ENCODE peak calls at places on chromosome 6, in four cellular contexts. One of them, this sample, is unnamed.

GRCh38 chr6:166950443-166950821 is 5.9 kb downstream of the RNASET2 start:
- DNase-seq in CD8-positive, alpha-beta memory T cell: no peak
- DNase-seq in breast epithelium: no peak
- DNase-seq in psoas muscle: no peak
- DNase-seq in this sample: no peak

GRCh38 chr6:37679539-37680476 is 17.9 kb downstream of the MDGA1 start:
- DNase-seq in CD8-positive, alpha-beta memory T cell: no peak
- DNase-seq in breast epithelium: no peak
- DNase-seq in psoas muscle: no peak
- DNase-seq in this sample: no peak

GRCh38 chr6:44456070-44456965 is 68.8 kb downstream of the CDC5L start:
- DNase-seq in CD8-positive, alpha-beta memory T cell: peak; percentile 20
- DNase-seq in breast epithelium: no peak
- DNase-seq in psoas muscle: peak; percentile 65
- DNase-seq in this sample: no peak

GRCh38 chr6:38501931-38502330 is 137.8 kb downstream of the BTBD9 start:
- DNase-seq in CD8-positive, alpha-beta memory T cell: no peak
- DNase-seq in breast epithelium: no peak
- DNase-seq in psoas muscle: no peak
- DNase-seq in this sample: peak; percentile 20

GRCh38 chr6:18034798-18035202 is 47.4 kb upstream of the KIF13A start:
- DNase-seq in CD8-positive, alpha-beta memory T cell: no peak
- DNase-seq in breast epithelium: no peak
- DNase-seq in psoas muscle: no peak
- DNase-seq in this sample: no peak

GRCh38 chr6:107060704-107061103 is 32.7 kb downstream of the MTRES1 start:
- DNase-seq in CD8-positive, alpha-beta memory T cell: no peak
- DNase-seq in breast epithelium: no peak
- DNase-seq in psoas muscle: no peak
- DNase-seq in this sample: no peak

GRCh38 chr6:72260489-72260888 is 361.4 kb upstream of the KCNQ5 start:
- DNase-seq in CD8-positive, alpha-beta memory T cell: no peak
- DNase-seq in breast epithelium: no peak
- DNase-seq in psoas muscle: no peak
- DNase-seq in this sample: no peak

GRCh38 chr6:31558631-31559500 is 11.5 kb downstream of the NFKBIL1 start:
- DNase-seq in CD8-positive, alpha-beta memory T cell: peak; percentile 62
- DNase-seq in breast epithelium: no peak
- DNase-seq in psoas muscle: no peak
- DNase-seq in this sample: no peak

GRCh38 chr6:106626485-106626884 is 2.8 kb downstream of the RTN4IP1 start:
- DNase-seq in CD8-positive, alpha-beta memory T cell: no peak
- DNase-seq in breast epithelium: no peak
- DNase-seq in psoas muscle: no peak
- DNase-seq in this sample: no peak

GRCh38 chr6:41707565-41708200 is 27.7 kb downstream of the TFEB start:
- DNase-seq in CD8-positive, alpha-beta memory T cell: no peak
- DNase-seq in breast epithelium: peak; percentile 46
- DNase-seq in psoas muscle: peak; percentile 66
- DNase-seq in this sample: peak; percentile 29

GRCh38 chr6:77089776-77090175 is 373.5 kb downstream of the HTR1B start:
- DNase-seq in CD8-positive, alpha-beta memory T cell: no peak
- DNase-seq in breast epithelium: no peak
- DNase-seq in psoas muscle: no peak
- DNase-seq in this sample: no peak

GRCh38 chr6:159565181-159565580 is 127.9 kb downstream of the SOD2 start:
- DNase-seq in CD8-positive, alpha-beta memory T cell: no peak
- DNase-seq in breast epithelium: no peak
- DNase-seq in psoas muscle: no peak
- DNase-seq in this sample: no peak

GRCh38 chr6:30500421-30501069 is 11.2 kb downstream of the HLA-E start:
- DNase-seq in CD8-positive, alpha-beta memory T cell: no peak
- DNase-seq in breast epithelium: no peak
- DNase-seq in psoas muscle: no peak
- DNase-seq in this sample: no peak

GRCh38 chr6:27616313-27617045 is 143.6 kb upstream of the ZNF184 start:
- DNase-seq in CD8-positive, alpha-beta memory T cell: no peak
- DNase-seq in breast epithelium: no peak
- DNase-seq in psoas muscle: no peak
- DNase-seq in this sample: no peak

GRCh38 chr6:157269261-157269794 is 54.0 kb downstream of the TMEM242 start:
- DNase-seq in CD8-positive, alpha-beta memory T cell: no peak
- DNase-seq in breast epithelium: peak; percentile 63
- DNase-seq in psoas muscle: peak; percentile 78
- DNase-seq in this sample: peak; percentile 62

GRCh38 chr6:12324096-12324495 is 33.9 kb downstream of the EDN1 start:
- DNase-seq in CD8-positive, alpha-beta memory T cell: no peak
- DNase-seq in breast epithelium: peak; percentile 79
- DNase-seq in psoas muscle: no peak
- DNase-seq in this sample: no peak

GRCh38 chr6:12328701-12329100 is 38.5 kb downstream of the EDN1 start:
- DNase-seq in CD8-positive, alpha-beta memory T cell: no peak
- DNase-seq in breast epithelium: no peak
- DNase-seq in psoas muscle: no peak
- DNase-seq in this sample: no peak

GRCh38 chr6:12325872-12326271 is 35.7 kb downstream of the EDN1 start:
- DNase-seq in CD8-positive, alpha-beta memory T cell: no peak
- DNase-seq in breast epithelium: no peak
- DNase-seq in psoas muscle: no peak
- DNase-seq in this sample: no peak

GRCh38 chr6:12327391-12327790 is 37.2 kb downstream of the EDN1 start:
- DNase-seq in CD8-positive, alpha-beta memory T cell: no peak
- DNase-seq in breast epithelium: no peak
- DNase-seq in psoas muscle: no peak
- DNase-seq in this sample: no peak

DNA sequence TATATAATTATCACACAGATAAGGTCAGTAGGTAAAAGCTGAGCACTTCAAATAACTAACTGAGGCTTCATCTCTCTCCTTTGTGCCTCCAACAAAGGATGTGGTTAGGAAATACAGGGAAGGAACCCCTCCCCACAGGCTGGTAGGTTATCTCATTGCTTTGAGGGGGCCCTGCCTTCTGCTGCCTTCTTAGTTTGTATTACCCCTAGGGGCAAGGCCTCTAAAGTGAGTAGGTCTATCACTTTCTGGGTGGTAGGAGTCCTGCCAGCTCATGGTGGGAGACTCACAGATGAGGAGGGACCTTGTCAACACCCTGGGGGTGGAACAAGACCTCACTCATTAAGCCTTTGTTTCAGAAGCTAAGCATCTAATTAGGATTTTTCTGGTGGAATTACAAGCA is 34.6 kb downstream of the EDN1 start:
- DNase-seq in CD8-positive, alpha-beta memory T cell: no peak
- DNase-seq in breast epithelium: no peak
- DNase-seq in psoas muscle: no peak
- DNase-seq in this sample: no peak
- H3K4me1 ChIP-seq in CD8-positive, alpha-beta memory T cell: no peaks in the 10 kb centered on the region
- H3K4me1 ChIP-seq in breast epithelium: no peaks in the 10 kb centered on the region
- H3K4me1 ChIP-seq in psoas muscle: no peaks in the 10 kb centered on the region
- H3K4me1 ChIP-seq in this sample: no peaks in the 10 kb centered on the region

DNA sequence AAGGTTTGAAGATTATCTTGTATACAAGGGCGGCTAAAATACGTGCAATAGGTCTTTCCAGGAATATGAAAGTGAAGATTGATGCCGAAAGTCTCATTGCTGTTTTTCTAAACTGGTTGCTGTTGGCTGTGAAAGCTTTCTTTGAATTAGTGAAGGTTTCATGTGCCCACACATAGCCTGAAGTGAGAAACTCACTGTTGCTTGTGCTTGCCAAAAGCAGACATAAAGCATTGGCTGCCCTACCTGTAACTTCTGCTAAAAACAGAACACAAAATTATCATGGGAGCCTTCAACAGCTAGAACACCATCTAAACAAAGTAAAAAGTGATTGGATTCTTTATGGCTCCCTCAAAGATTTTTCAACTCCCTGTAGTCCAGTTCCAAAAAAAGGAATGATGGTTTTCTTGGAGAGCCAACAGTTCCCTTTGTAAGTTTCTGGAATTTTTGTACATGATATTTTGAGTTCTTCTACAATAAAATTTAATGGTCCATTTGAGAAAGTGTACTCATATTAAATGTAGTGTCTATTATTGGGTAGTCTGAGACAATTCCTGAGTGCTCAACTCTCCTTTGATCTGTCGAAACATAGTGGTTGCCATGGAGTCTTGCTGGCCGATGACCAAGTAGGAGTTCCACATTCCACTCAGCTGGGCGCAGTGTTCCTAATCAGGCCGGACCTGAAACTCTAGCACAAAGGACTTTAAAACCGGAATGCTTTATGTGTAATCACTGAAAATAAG is 68.5 kb downstream of the PLEKHG1 start:
- DNase-seq in CD8-positive, alpha-beta memory T cell: no peak
- DNase-seq in breast epithelium: peak; percentile 95
- DNase-seq in psoas muscle: peak; percentile 90
- DNase-seq in this sample: peak; percentile 93
- H3K27ac ChIP-seq in CD8-positive, alpha-beta memory T cell: no peak overlapping the region
- H3K27ac ChIP-seq in breast epithelium: peak overlapping the region; percentile 75
- H3K27ac ChIP-seq in psoas muscle: no peak overlapping the region
- H3K27ac ChIP-seq in this sample: no peak overlapping the region

DNA sequence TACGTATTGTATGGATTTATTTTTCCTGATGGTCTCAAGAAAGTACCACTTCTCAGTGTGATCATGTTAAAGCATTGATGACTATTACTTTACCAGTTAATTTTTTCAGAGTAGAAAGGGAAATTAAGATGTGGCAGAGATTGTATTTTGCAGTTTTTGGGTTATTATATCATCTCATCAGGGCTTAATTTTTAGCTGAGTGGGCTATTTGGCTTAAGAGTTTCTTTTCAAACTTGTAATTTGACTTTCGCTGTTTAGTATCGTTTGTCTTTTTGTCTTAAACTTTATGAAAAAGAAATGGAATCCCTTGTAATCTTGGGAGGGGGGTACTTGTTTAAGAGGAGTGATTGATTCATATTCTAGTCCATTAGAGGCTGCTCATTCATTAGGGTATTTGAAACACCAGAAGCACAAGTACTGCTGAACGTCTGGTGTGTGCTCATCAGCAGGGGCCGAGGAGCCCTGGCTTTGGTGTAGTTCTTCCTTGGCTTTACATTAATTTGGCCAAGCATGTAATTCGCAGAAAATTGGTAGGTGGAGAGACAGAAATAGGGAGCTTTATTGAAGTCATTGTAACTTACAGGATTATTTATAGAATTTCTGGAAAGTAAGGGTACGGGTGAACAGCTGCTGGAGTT is 112.4 kb downstream of the TIAM2 start:
- DNase-seq in CD8-positive, alpha-beta memory T cell: no peak
- DNase-seq in breast epithelium: no peak
- DNase-seq in psoas muscle: no peak
- DNase-seq in this sample: no peak
- H3K4me3 ChIP-seq in CD8-positive, alpha-beta memory T cell: no peak overlapping the region
- H3K4me3 ChIP-seq in breast epithelium: no peak overlapping the region
- H3K4me3 ChIP-seq in psoas muscle: peak overlapping the region; percentile 63
- H3K4me3 ChIP-seq in this sample: peak overlapping the region; percentile 16

GRCh38 chr6:33273129-33273923 is 1.5 kb downstream of the RPS18 start:
- DNase-seq in CD8-positive, alpha-beta memory T cell: no peak
- DNase-seq in breast epithelium: no peak
- DNase-seq in psoas muscle: no peak
- DNase-seq in this sample: no peak

GRCh38 chr6:33272358-33273128 is 668 bp downstream of the RPS18 start:
- DNase-seq in CD8-positive, alpha-beta memory T cell: no peak
- DNase-seq in breast epithelium: no peak
- DNase-seq in psoas muscle: no peak
- DNase-seq in this sample: no peak

GRCh38 chr6:33273924-33274902 is 2.3 kb downstream of the RPS18 start:
- DNase-seq in CD8-positive, alpha-beta memory T cell: no peak
- DNase-seq in breast epithelium: no peak
- DNase-seq in psoas muscle: no peak
- DNase-seq in this sample: no peak

GRCh38 chr6:33271098-33271607 is 523 bp downstream of the VPS52 start:
- DNase-seq in CD8-positive, alpha-beta memory T cell: no peak
- DNase-seq in breast epithelium: no peak
- DNase-seq in psoas muscle: no peak
- DNase-seq in this sample: no peak

DNA sequence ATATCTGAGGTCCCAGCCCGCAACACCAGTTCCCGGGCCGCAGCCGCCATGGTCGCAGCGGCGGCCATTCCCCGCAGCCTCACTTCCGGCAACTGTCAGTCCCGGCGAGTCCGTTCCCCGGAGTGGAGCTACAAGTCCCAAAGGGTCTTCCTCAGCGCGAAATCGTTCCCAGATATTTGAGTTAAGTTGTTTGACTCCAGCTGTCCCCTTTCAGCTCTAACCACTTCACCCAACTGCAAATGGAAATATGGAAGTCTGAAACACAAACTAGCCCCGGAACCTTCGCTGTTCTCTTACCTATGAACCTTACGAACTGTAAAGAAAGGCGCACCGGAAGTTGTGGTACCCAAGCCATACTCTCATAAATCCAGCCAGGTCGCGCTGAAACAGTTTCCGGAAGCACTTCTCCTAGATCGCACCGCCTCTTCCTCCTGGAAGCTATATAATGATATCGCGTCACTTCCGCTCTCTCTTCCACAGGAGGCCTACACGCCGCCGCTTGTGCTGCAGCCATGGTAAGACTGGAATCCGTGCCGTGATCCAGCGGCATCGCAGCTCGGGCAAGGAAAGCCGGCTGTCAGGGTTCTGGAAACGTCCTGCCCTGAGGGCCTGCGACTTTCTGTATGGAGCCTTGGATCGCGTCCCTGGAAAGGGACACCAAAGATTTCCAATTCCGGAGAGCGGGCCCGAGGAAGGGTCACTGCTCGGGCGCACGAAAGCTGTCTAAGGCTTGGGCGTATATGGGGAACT is at the start of the genes RPS18 and VPS52:
- DNase-seq in CD8-positive, alpha-beta memory T cell: peak; percentile 89
- DNase-seq in breast epithelium: peak; percentile 97
- DNase-seq in psoas muscle: peak; percentile 94
- DNase-seq in this sample: peak; percentile 96
- H3K4me1 ChIP-seq in CD8-positive, alpha-beta memory T cell: peaks cover 50% of the 10 kb centered on the region
- H3K4me1 ChIP-seq in breast epithelium: no peaks in the 10 kb centered on the region
- H3K4me1 ChIP-seq in psoas muscle: peaks cover 50% of the 10 kb centered on the region
- H3K4me1 ChIP-seq in this sample: peaks cover 54% of the 10 kb centered on the region